ENCODE peak calls at places on chromosomes 1 and 21, in six cellular contexts. B is frontal cortex; I is H54; W is neural progenitor cell; Z is DMS153; U is effector memory CD8-positive, alpha-beta T cell. F is an unnamed sample.
A peak's percentile ranks its signal among the peaks of the same experiment; 100 is the strongest.

GRCh38 chr1:153540394-153541361 is at the start of gene S100A5:
- DNase-seq in B (no peak), I (no peak), W (peak; percentile 1), Z (no peak), U (peak; percentile 41), F (no peak)

GRCh38 chr1:233075045-233075444 is 124.6 kb downstream of the NTPCR start:
- DNase-seq in B (no peak), I (peak; percentile 7), W (no peak), Z (no peak), U (no peak), F (peak; percentile 57)

GRCh38 chr1:184002071-184002470 is 35.5 kb downstream of the COLGALT2 start:
- DNase-seq in B (peak; percentile 44), I (peak; percentile 54), W (peak; percentile 63), Z (no peak), U (no peak), F (peak; percentile 45)

GRCh38 chr1:44941424-44942324 is 44.7 kb downstream of the EIF2B3 start:
- DNase-seq in B (no peak), I (no peak), W (no peak), Z (peak; percentile 9), U (no peak), F (no peak)

GRCh38 chr1:104235141-104235540 is 485.4 kb downstream of the AMY1C start:
- DNase-seq in B (no peak), I (no peak), W (no peak), Z (no peak), U (no peak), F (no peak)

GRCh38 chr1:12475947-12476346 is 142.1 kb downstream of the DHRS3 start:
- DNase-seq in B (no peak), I (no peak), W (no peak), Z (peak; percentile 36), U (no peak), F (no peak)

GRCh38 chr21:28489197-28489596 is 503.5 kb downstream of the LTN1 start:
- DNase-seq in B (no peak), I (no peak), W (no peak), Z (no peak), U (no peak), F (no peak)

GRCh38 chr1:94144836-94145235 is 23.9 kb upstream of the ABCA4 start:
- DNase-seq in B (no peak), I (no peak), W (no peak), Z (no peak), U (no peak), F (no peak)

GRCh38 chr1:203274603-203275381 is 30.5 kb upstream of the BTG2 start:
- DNase-seq in B (no peak), I (no peak), W (no peak), Z (no peak), U (no peak), F (no peak)

GRCh38 chr21:17454315-17455027 is 58.4 kb upstream of the CXADR start:
- DNase-seq in B (no peak), I (peak; percentile 81), W (peak; percentile 85), Z (no peak), U (no peak), F (peak; percentile 34)

GRCh38 chr21:38289697-38290096 is 32.9 kb downstream of the KCNJ15 start:
- DNase-seq in B (no peak), I (peak; percentile 61), W (no peak), Z (no peak), U (no peak), F (no peak)

GRCh38 chr1:193654951-193655705 is 468.7 kb upstream of the B3GALT2 start:
- DNase-seq in B (no peak), I (peak; percentile 15), W (no peak), Z (no peak), U (no peak), F (peak; percentile 26)

GRCh38 chr1:43766818-43767525 is 59.6 kb downstream of the ST3GAL3 start:
- DNase-seq in B (no peak), I (no peak), W (peak; percentile 45), Z (no peak), U (no peak), F (no peak)

GRCh38 chr1:22611530-22611947 is 24.9 kb upstream of the C1QA start:
- DNase-seq in B (no peak), I (peak; percentile 33), W (peak; percentile 93), Z (no peak), U (no peak), F (peak; percentile 76)

GRCh38 chr1:155002479-155003226 is at the start of gene ZBTB7B:
- DNase-seq in B (peak; percentile 58), I (no peak), W (peak; percentile 59), Z (no peak), U (no peak), F (peak; percentile 62)

GRCh38 chr1:76105269-76105850 is 30.8 kb downstream of the ST6GALNAC3 start:
- DNase-seq in B (no peak), I (no peak), W (no peak), Z (peak; percentile 6), U (no peak), F (no peak)

GRCh38 chr1:27403065-27403726 is 10.8 kb downstream of the GPR3 start:
- DNase-seq in B (no peak), I (no peak), W (peak; percentile 52), Z (no peak), U (peak; percentile 48), F (no peak)

GRCh38 chr1:65509912-65510680 is 89.6 kb downstream of the LEPR start:
- DNase-seq in B (no peak), I (no peak), W (no peak), Z (no peak), U (no peak), F (peak; percentile 21)

GRCh38 chr1:6788946-6789345 is 3.7 kb downstream of the CAMTA1 start:
- DNase-seq in B (no peak), I (no peak), W (no peak), Z (no peak), U (no peak), F (no peak)

GRCh38 chr1:234545512-234546386 is 64.2 kb downstream of the IRF2BP2 start:
- DNase-seq in B (no peak), I (no peak), W (peak; percentile 49), Z (no peak), U (no peak), F (no peak)

F was measured in RKO.